ENCODE peak calls at places on chromosome 3, in eight cellular contexts. One of them, this sample, is unnamed. For H3K4me1, the result is how much of the 10 kb centered on the place peaks cover.

GRCh38 chr3:139533781-139534443 is 5.6 kb downstream of the RBP1 start:
- DNase-seq in neuronal stem cell: no peak
- DNase-seq in cardiac muscle cell: peak
- DNase-seq in HCT116: peak
- DNase-seq in body of pancreas: peak
- DNase-seq in fibroblast of lung: peak
- DNase-seq in breast epithelium: no peak
- DNase-seq in A549: no peak
- DNase-seq in this sample: no peak

GRCh38 chr3:150697646-150698045 is 6.1 kb downstream of the ERICH6 start:
- DNase-seq in neuronal stem cell: no peak
- DNase-seq in cardiac muscle cell: no peak
- DNase-seq in HCT116: no peak
- DNase-seq in body of pancreas: no peak
- DNase-seq in fibroblast of lung: no peak
- DNase-seq in breast epithelium: no peak
- DNase-seq in A549: no peak
- DNase-seq in this sample: no peak

GRCh38 chr3:136069933-136070332 is 104.4 kb downstream of the PPP2R3A start:
- DNase-seq in neuronal stem cell: no peak
- DNase-seq in cardiac muscle cell: no peak
- DNase-seq in HCT116: no peak
- DNase-seq in body of pancreas: no peak
- DNase-seq in fibroblast of lung: peak
- DNase-seq in breast epithelium: no peak
- DNase-seq in A549: no peak
- DNase-seq in this sample: no peak

GRCh38 chr3:113758389-113759029 is 11.7 kb downstream of the ATP6V1A start:
- DNase-seq in neuronal stem cell: no peak
- DNase-seq in cardiac muscle cell: no peak
- DNase-seq in HCT116: no peak
- DNase-seq in body of pancreas: no peak
- DNase-seq in fibroblast of lung: no peak
- DNase-seq in breast epithelium: no peak
- DNase-seq in A549: no peak
- DNase-seq in this sample: no peak

GRCh38 chr3:124772081-124772831 is 42.0 kb downstream of the UMPS start:
- DNase-seq in neuronal stem cell: no peak
- DNase-seq in cardiac muscle cell: peak
- DNase-seq in HCT116: no peak
- DNase-seq in body of pancreas: peak
- DNase-seq in fibroblast of lung: peak
- DNase-seq in breast epithelium: no peak
- DNase-seq in A549: no peak
- DNase-seq in this sample: no peak

GRCh38 chr3:181362378-181362777 is 349.3 kb upstream of the SOX2 start:
- DNase-seq in neuronal stem cell: no peak
- DNase-seq in cardiac muscle cell: no peak
- DNase-seq in HCT116: no peak
- DNase-seq in body of pancreas: no peak
- DNase-seq in fibroblast of lung: no peak
- DNase-seq in breast epithelium: no peak
- DNase-seq in A549: no peak
- DNase-seq in this sample: no peak

GRCh38 chr3:125512135-125512920 is 7.7 kb downstream of the SNX4 start:
- DNase-seq in neuronal stem cell: no peak
- DNase-seq in cardiac muscle cell: no peak
- DNase-seq in HCT116: peak
- DNase-seq in body of pancreas: no peak
- DNase-seq in fibroblast of lung: peak
- DNase-seq in breast epithelium: no peak
- DNase-seq in A549: no peak
- DNase-seq in this sample: no peak

GRCh38 chr3:149686996-149687395 is 29.2 kb upstream of the WWTR1 start:
- DNase-seq in neuronal stem cell: no peak
- DNase-seq in cardiac muscle cell: no peak
- DNase-seq in HCT116: no peak
- DNase-seq in body of pancreas: no peak
- DNase-seq in fibroblast of lung: no peak
- DNase-seq in breast epithelium: no peak
- DNase-seq in A549: no peak
- DNase-seq in this sample: no peak

GRCh38 chr3:44252332-44252731 is 10.6 kb downstream of the TOPAZ1 start:
- DNase-seq in neuronal stem cell: no peak
- DNase-seq in cardiac muscle cell: no peak
- DNase-seq in HCT116: no peak
- DNase-seq in body of pancreas: no peak
- DNase-seq in fibroblast of lung: peak
- DNase-seq in breast epithelium: no peak
- DNase-seq in A549: no peak
- DNase-seq in this sample: no peak

GRCh38 chr3:9595877-9596276 is 42.3 kb upstream of the LHFPL4 start:
- DNase-seq in neuronal stem cell: no peak
- DNase-seq in cardiac muscle cell: no peak
- DNase-seq in HCT116: no peak
- DNase-seq in body of pancreas: no peak
- DNase-seq in fibroblast of lung: no peak
- DNase-seq in breast epithelium: no peak
- DNase-seq in A549: no peak
- DNase-seq in this sample: peak

GRCh38 chr3:141184430-141184829 is 47.2 kb upstream of the PXYLP1 start:
- DNase-seq in neuronal stem cell: no peak
- DNase-seq in cardiac muscle cell: no peak
- DNase-seq in HCT116: no peak
- DNase-seq in body of pancreas: no peak
- DNase-seq in fibroblast of lung: no peak
- DNase-seq in breast epithelium: no peak
- DNase-seq in A549: no peak
- DNase-seq in this sample: no peak
- H3K4me1 ChIP-seq in neuronal stem cell: under half
- H3K4me1 ChIP-seq in cardiac muscle cell: under half
- H3K4me1 ChIP-seq in HCT116: under half
- H3K4me1 ChIP-seq in body of pancreas: under half
- H3K4me1 ChIP-seq in fibroblast of lung: under half
- H3K4me1 ChIP-seq in breast epithelium: under half
- H3K4me1 ChIP-seq in A549: under half
- H3K4me1 ChIP-seq in this sample: under half

GRCh38 chr3:14429237-14429636 is 26.8 kb downstream of the SLC6A6 start:
- DNase-seq in neuronal stem cell: no peak
- DNase-seq in cardiac muscle cell: no peak
- DNase-seq in HCT116: no peak
- DNase-seq in body of pancreas: no peak
- DNase-seq in fibroblast of lung: no peak
- DNase-seq in breast epithelium: no peak
- DNase-seq in A549: no peak
- DNase-seq in this sample: peak
- H3K4me1 ChIP-seq in neuronal stem cell: under half
- H3K4me1 ChIP-seq in cardiac muscle cell: under half
- H3K4me1 ChIP-seq in HCT116: under half
- H3K4me1 ChIP-seq in body of pancreas: under half
- H3K4me1 ChIP-seq in fibroblast of lung: under half
- H3K4me1 ChIP-seq in breast epithelium: under half
- H3K4me1 ChIP-seq in A549: half or more
- H3K4me1 ChIP-seq in this sample: under half

DNA sequence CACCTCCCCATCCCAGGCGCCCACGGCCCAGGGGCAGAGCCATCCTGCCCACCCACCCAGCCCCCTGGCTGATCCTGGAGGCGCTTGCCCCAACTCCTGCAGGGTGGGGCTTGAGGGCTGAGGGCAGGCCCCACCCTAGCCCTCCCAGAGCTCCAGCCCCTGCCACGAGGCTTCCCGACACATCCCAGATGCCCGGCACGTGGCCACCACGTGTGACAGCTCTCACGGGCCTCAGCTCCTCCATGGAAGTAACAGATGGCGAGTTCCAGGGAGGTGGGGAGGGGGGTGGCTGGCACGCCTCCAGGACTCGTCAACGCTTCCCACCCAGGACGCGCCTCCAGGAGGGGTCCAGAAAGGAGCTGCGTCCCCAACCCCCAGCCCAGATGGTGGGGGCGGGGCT is 29.1 kb downstream of the PLXND1 start:
- DNase-seq in neuronal stem cell: no peak
- DNase-seq in cardiac muscle cell: no peak
- DNase-seq in HCT116: no peak
- DNase-seq in body of pancreas: peak
- DNase-seq in fibroblast of lung: peak
- DNase-seq in breast epithelium: no peak
- DNase-seq in A549: no peak
- DNase-seq in this sample: peak
- H3K4me1 ChIP-seq in neuronal stem cell: under half
- H3K4me1 ChIP-seq in cardiac muscle cell: under half
- H3K4me1 ChIP-seq in HCT116: under half
- H3K4me1 ChIP-seq in body of pancreas: under half
- H3K4me1 ChIP-seq in fibroblast of lung: under half
- H3K4me1 ChIP-seq in breast epithelium: under half
- H3K4me1 ChIP-seq in A549: under half
- H3K4me1 ChIP-seq in this sample: under half

GRCh38 chr3:50266808-50267207 is 2.1 kb upstream of the SEMA3B start:
- DNase-seq in neuronal stem cell: no peak
- DNase-seq in cardiac muscle cell: no peak
- DNase-seq in HCT116: no peak
- DNase-seq in body of pancreas: no peak
- DNase-seq in fibroblast of lung: no peak
- DNase-seq in breast epithelium: no peak
- DNase-seq in A549: no peak
- DNase-seq in this sample: peak
- H3K4me1 ChIP-seq in neuronal stem cell: half or more
- H3K4me1 ChIP-seq in cardiac muscle cell: under half
- H3K4me1 ChIP-seq in HCT116: half or more
- H3K4me1 ChIP-seq in body of pancreas: half or more
- H3K4me1 ChIP-seq in fibroblast of lung: half or more
- H3K4me1 ChIP-seq in breast epithelium: under half
- H3K4me1 ChIP-seq in A549: half or more
- H3K4me1 ChIP-seq in this sample: under half

This sample was measured in mucosa of descending colon.